ENCODE peak calls at places on chromosomes 6 and 20, in five cellular contexts. A is HepG2, W is A549, R is IMR-90, H is WTC11. T is an unnamed sample.

GRCh38 chr20:41329435-41330342 is 10.9 kb upstream of the LPIN3 start:
- DNase-seq in A (peak), W (peak), R (peak), H (no peak), T (no peak)

GRCh38 chr20:57900226-57900905 is 190.6 kb upstream of the PMEPA1 start:
- DNase-seq in A (no peak), W (no peak), R (no peak), H (no peak), T (no peak)

GRCh38 chr6:140393665-140394064 is 1019.2 kb upstream of the CITED2 start:
- DNase-seq in A (no peak), W (no peak), R (peak), H (no peak), T (no peak)

GRCh38 chr6:136502791-136503190 is 47.4 kb downstream of the MAP7 start:
- DNase-seq in A (no peak), W (no peak), R (no peak), H (no peak), T (no peak)

GRCh38 chr20:38061109-38061508 is 27.6 kb downstream of the RPRD1B start:
- DNase-seq in A (no peak), W (no peak), R (no peak), H (no peak), T (no peak)

GRCh38 chr6:103893082-103893481 is 966.6 kb downstream of the HACE1 start:
- DNase-seq in A (no peak), W (no peak), R (no peak), H (no peak), T (no peak)

GRCh38 chr6:309947-310346 is 17.7 kb downstream of the DUSP22 start:
- DNase-seq in A (no peak), W (no peak), R (no peak), H (no peak), T (no peak)

GRCh38 chr20:47181056-47181862 is 175.2 kb downstream of the ZMYND8 start:
- DNase-seq in A (peak), W (peak), R (peak), H (peak), T (peak)

GRCh38 chr6:121549741-121550140 is 114.3 kb downstream of the GJA1 start:
- DNase-seq in A (no peak), W (peak), R (peak), H (no peak), T (no peak)

GRCh38 chr20:58645277-58645968 is 5.7 kb upstream of the STX16 start:
- DNase-seq in A (peak), W (no peak), R (peak), H (no peak), T (no peak)

GRCh38 chr20:24405810-24406209 is 63.6 kb upstream of the SYNDIG1 start:
- DNase-seq in A (peak), W (no peak), R (no peak), H (no peak), T (no peak)

GRCh38 chr6:7762758-7763157 is 36.9 kb downstream of the BMP6 start:
- DNase-seq in A (no peak), W (no peak), R (no peak), H (no peak), T (no peak)

GRCh38 chr6:33211666-33212422 is 3.5 kb downstream of the RING1 start:
- DNase-seq in A (no peak), W (no peak), R (no peak), H (peak), T (peak)

GRCh38 chr20:9215539-9215938 is 146.7 kb downstream of the PLCB4 start:
- DNase-seq in A (peak), W (peak), R (no peak), H (no peak), T (no peak)

GRCh38 chr20:50278684-50279531 is 88.3 kb downstream of the CEBPB start:
- DNase-seq in A (peak), W (peak), R (no peak), H (no peak), T (peak)

GRCh38 chr6:2855061-2855519 is 13.4 kb upstream of the SERPINB1 start:
- DNase-seq in A (no peak), W (no peak), R (no peak), H (no peak), T (no peak)

GRCh38 chr6:156601821-156602301 is 175.3 kb upstream of the ARID1B start:
- DNase-seq in A (no peak), W (no peak), R (no peak), H (no peak), T (no peak)

GRCh38 chr6:167703347-167703746 is 123.4 kb upstream of the AFDN start:
- DNase-seq in A (no peak), W (no peak), R (no peak), H (no peak), T (no peak)

GRCh38 chr6:89302936-89303335 is 12.2 kb downstream of the GABRR2 start:
- DNase-seq in A (no peak), W (no peak), R (no peak), H (no peak), T (no peak)

GRCh38 chr20:24892522-24892921 is 56.5 kb upstream of the CST7 start:
- DNase-seq in A (no peak), W (no peak), R (no peak), H (no peak), T (no peak)

GRCh38 chr20:9838378-9839295 is at the start of gene PAK5:
- DNase-seq in A (peak), W (peak), R (peak), H (peak), T (no peak)

GRCh38 chr6:15755555-15755954 is 92.7 kb upstream of the DTNBP1 start:
- DNase-seq in A (no peak), W (no peak), R (peak), H (no peak), T (no peak)

GRCh38 chr6:21103626-21104224 is 489.8 kb upstream of the SOX4 start:
- DNase-seq in A (peak), W (no peak), R (peak), H (no peak), T (no peak)

GRCh38 chr6:37005827-37006514 is 516 bp downstream of the FGD2 start:
- DNase-seq in A (no peak), W (no peak), R (no peak), H (no peak), T (no peak)

GRCh38 chr20:1920252-1920651 is 25.0 kb downstream of the SIRPA start:
- DNase-seq in A (peak), W (peak), R (no peak), H (no peak), T (no peak)

GRCh38 chr20:36836591-36837329 is 39.2 kb upstream of the TLDC2 start:
- DNase-seq in A (peak), W (peak), R (peak), H (peak), T (peak)

GRCh38 chr6:85580878-85581267 is 12.8 kb downstream of the SNX14 start:
- DNase-seq in A (peak), W (peak), R (peak), H (no peak), T (peak)

GRCh38 chr20:8213831-8214587 is 81.9 kb downstream of the PLCB1 start:
- DNase-seq in A (no peak), W (no peak), R (no peak), H (no peak), T (no peak)

GRCh38 chr6:166446567-166447065 is 63.9 kb upstream of the MPC1 start:
- DNase-seq in A (no peak), W (no peak), R (peak), H (no peak), T (no peak)

GRCh38 chr6:5517781-5518180 is 256.5 kb downstream of the FARS2 start:
- DNase-seq in A (no peak), W (no peak), R (no peak), H (no peak), T (no peak)

GRCh38 chr6:112951829-112952228 is 604.7 kb downstream of the RFPL4B start:
- DNase-seq in A (no peak), W (no peak), R (no peak), H (no peak), T (no peak)

GRCh38 chr6:143408787-143409162 is 41.7 kb downstream of the ADAT2 start:
- DNase-seq in A (peak), W (peak), R (no peak), H (no peak), T (no peak)

GRCh38 chr6:50711686-50712085 is 1.6 kb upstream of the TFAP2D start:
- DNase-seq in A (no peak), W (no peak), R (no peak), H (no peak), T (no peak)

GRCh38 chr20:47719625-47720024 is 65.7 kb downstream of the SULF2 start:
- DNase-seq in A (no peak), W (no peak), R (no peak), H (no peak), T (no peak)

GRCh38 chr20:1324598-1325172 is 4.3 kb downstream of the SDCBP2 start:
- DNase-seq in A (no peak), W (peak), R (peak), H (no peak), T (no peak)

GRCh38 chr6:32816746-32817204 is at the start of gene HLA-DOB:
- DNase-seq in A (no peak), W (peak), R (peak), H (no peak), T (no peak)

GRCh38 chr6:53048431-53049195 is 16.6 kb upstream of the FBXO9 start:
- DNase-seq in A (peak), W (no peak), R (peak), H (no peak), T (no peak)

GRCh38 chr6:132072271-132072670 is 121.1 kb upstream of the CCN2 start:
- DNase-seq in A (no peak), W (no peak), R (no peak), H (no peak), T (no peak)
- TF ChIP-seq USF2 in A (no peak), W (no peak), R (no peak), H (no peak), T (no peak)

DNA sequence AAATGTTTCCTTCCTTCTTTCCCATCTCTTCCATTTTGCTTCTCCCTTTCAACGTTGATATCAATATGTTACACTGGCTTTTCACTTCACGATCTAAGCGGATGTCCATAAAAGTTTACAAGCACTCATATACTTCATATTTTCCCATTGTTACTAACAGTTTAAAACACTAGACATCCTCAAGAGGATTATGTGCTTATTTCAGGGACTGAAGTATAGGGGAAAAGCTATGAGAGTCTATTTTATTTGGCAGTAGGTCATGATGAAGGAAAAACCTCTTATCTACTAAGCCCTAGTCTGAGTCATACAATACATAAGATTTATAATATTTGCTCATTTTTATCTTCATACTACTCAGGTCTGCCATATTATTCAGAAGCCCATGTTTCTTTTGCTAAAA is 20.6 kb upstream of the EPB41L2 start:
- DNase-seq in A (no peak), W (no peak), R (peak), H (no peak), T (no peak)
- TF ChIP-seq USF2 in A (no peak), W (no peak), R (no peak), H (no peak), T (no peak)

GRCh38 chr6:65189344-65189743 is 517.7 kb downstream of the EYS start:
- DNase-seq in A (no peak), W (no peak), R (no peak), H (no peak), T (no peak)

DNA sequence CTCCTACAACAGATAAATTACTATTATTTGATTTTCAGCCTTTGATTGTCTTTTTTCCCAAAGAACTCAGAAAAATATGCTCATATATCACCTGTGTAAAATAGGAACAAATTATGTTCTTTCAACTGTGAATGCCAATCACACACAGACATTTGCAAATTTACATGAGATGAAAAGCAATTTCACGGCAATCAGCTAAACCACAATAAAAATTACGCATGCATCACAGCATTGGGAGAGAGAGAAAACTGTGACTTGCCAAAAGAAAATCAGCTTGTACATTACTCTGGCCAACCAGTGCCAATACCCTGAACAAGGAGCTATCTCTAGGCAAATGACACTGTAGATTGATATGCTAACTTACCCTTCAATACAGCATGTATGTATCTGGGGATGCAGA is 515.6 kb downstream of the EYS start:
- DNase-seq in A (no peak), W (no peak), R (no peak), H (no peak), T (no peak)
- TF ChIP-seq USF2 in A (no peak), W (no peak), R (no peak), H (no peak), T (no peak)

GRCh38 chr6:152983637-152984386 is 971 bp upstream of the FBXO5 start:
- DNase-seq in A (peak), W (peak), R (peak), H (no peak), T (peak)

GRCh38 chr6:152986978-152987377 is 4.1 kb upstream of the FBXO5 start:
- DNase-seq in A (no peak), W (no peak), R (no peak), H (no peak), T (no peak)

GRCh38 chr6:152982768-152983636 is at the start of gene FBXO5:
- DNase-seq in A (peak), W (peak), R (peak), H (peak), T (peak)

GRCh38 chr6:152981989-152982767 is 663 bp downstream of the FBXO5 start:
- DNase-seq in A (no peak), W (no peak), R (no peak), H (no peak), T (peak)

GRCh38 chr6:152984387-152984872 is 1.6 kb upstream of the FBXO5 start:
- DNase-seq in A (no peak), W (no peak), R (no peak), H (no peak), T (no peak)
- TF ChIP-seq USF2 in A (no peak), W (no peak), R (no peak), H (no peak), T (no peak)

GRCh38 chr6:158208226-158208807 is 40.2 kb downstream of the GTF2H5 start:
- DNase-seq in A (no peak), W (no peak), R (no peak), H (no peak), T (no peak)

GRCh38 chr6:158218467-158218866 is 50.3 kb downstream of the GTF2H5 start:
- DNase-seq in A (no peak), W (no peak), R (no peak), H (no peak), T (no peak)

GRCh38 chr6:158211273-158212055 is 43.3 kb downstream of the GTF2H5 start:
- DNase-seq in A (no peak), W (no peak), R (peak), H (no peak), T (no peak)

GRCh38 chr6:158219229-158219628 is 51.1 kb downstream of the GTF2H5 start:
- DNase-seq in A (no peak), W (peak), R (peak), H (no peak), T (no peak)

GRCh38 chr6:158213925-158214674 is 46.0 kb downstream of the GTF2H5 start:
- DNase-seq in A (peak), W (peak), R (peak), H (peak), T (peak)
- TF ChIP-seq USF2 in A (no peak), W (no peak), R (no peak), H (no peak), T (no peak)